ENCODE peak calls at places on chromosomes 6 and 20, in six cellular contexts. One of them, this sample, is unnamed.

GRCh38 chr6:153493501-153493900 is 362.4 kb upstream of the RGS17 start:
- DNase-seq in neural progenitor cell: no peak
- DNase-seq in fibroblast of lung: no peak
- DNase-seq in neuronal stem cell: no peak
- DNase-seq in Karpas-422: no peak
- DNase-seq in SK-N-SH: no peak
- DNase-seq in this sample: no peak

GRCh38 chr20:8250539-8251200 is 118.6 kb downstream of the PLCB1 start:
- DNase-seq in neural progenitor cell: no peak
- DNase-seq in fibroblast of lung: no peak
- DNase-seq in neuronal stem cell: no peak
- DNase-seq in Karpas-422: no peak
- DNase-seq in SK-N-SH: no peak
- DNase-seq in this sample: no peak

GRCh38 chr6:162198925-162199324 is 528.6 kb downstream of the PRKN start:
- DNase-seq in neural progenitor cell: peak
- DNase-seq in fibroblast of lung: no peak
- DNase-seq in neuronal stem cell: no peak
- DNase-seq in Karpas-422: no peak
- DNase-seq in SK-N-SH: no peak
- DNase-seq in this sample: no peak

GRCh38 chr6:129730477-129731165 is 20.6 kb upstream of the ARHGAP18 start:
- DNase-seq in neural progenitor cell: peak
- DNase-seq in fibroblast of lung: no peak
- DNase-seq in neuronal stem cell: no peak
- DNase-seq in Karpas-422: peak
- DNase-seq in SK-N-SH: no peak
- DNase-seq in this sample: no peak

GRCh38 chr20:36370991-36371390 is 64.9 kb downstream of the DLGAP4 start:
- DNase-seq in neural progenitor cell: no peak
- DNase-seq in fibroblast of lung: no peak
- DNase-seq in neuronal stem cell: no peak
- DNase-seq in Karpas-422: no peak
- DNase-seq in SK-N-SH: no peak
- DNase-seq in this sample: no peak

GRCh38 chr6:109687271-109687721 is 3.7 kb downstream of the AK9 start:
- DNase-seq in neural progenitor cell: no peak
- DNase-seq in fibroblast of lung: peak
- DNase-seq in neuronal stem cell: no peak
- DNase-seq in Karpas-422: no peak
- DNase-seq in SK-N-SH: no peak
- DNase-seq in this sample: no peak

GRCh38 chr20:39778847-39779641 is 816.9 kb downstream of the DHX35 start:
- DNase-seq in neural progenitor cell: no peak
- DNase-seq in fibroblast of lung: peak
- DNase-seq in neuronal stem cell: no peak
- DNase-seq in Karpas-422: no peak
- DNase-seq in SK-N-SH: no peak
- DNase-seq in this sample: no peak

GRCh38 chr6:138371452-138371711 is 6.3 kb upstream of the SMIM28 start:
- DNase-seq in neural progenitor cell: no peak
- DNase-seq in fibroblast of lung: no peak
- DNase-seq in neuronal stem cell: no peak
- DNase-seq in Karpas-422: no peak
- DNase-seq in SK-N-SH: no peak
- DNase-seq in this sample: no peak

GRCh38 chr6:22612241-22612640 is 42.9 kb downstream of the HDGFL1 start:
- DNase-seq in neural progenitor cell: no peak
- DNase-seq in fibroblast of lung: no peak
- DNase-seq in neuronal stem cell: no peak
- DNase-seq in Karpas-422: no peak
- DNase-seq in SK-N-SH: peak
- DNase-seq in this sample: no peak

GRCh38 chr6:28269492-28269891 is 2.5 kb downstream of the ZSCAN26 start:
- DNase-seq in neural progenitor cell: no peak
- DNase-seq in fibroblast of lung: peak
- DNase-seq in neuronal stem cell: no peak
- DNase-seq in Karpas-422: no peak
- DNase-seq in SK-N-SH: no peak
- DNase-seq in this sample: no peak

GRCh38 chr20:24432057-24432456 is 37.4 kb upstream of the SYNDIG1 start:
- DNase-seq in neural progenitor cell: peak
- DNase-seq in fibroblast of lung: no peak
- DNase-seq in neuronal stem cell: no peak
- DNase-seq in Karpas-422: no peak
- DNase-seq in SK-N-SH: no peak
- DNase-seq in this sample: no peak

DNA sequence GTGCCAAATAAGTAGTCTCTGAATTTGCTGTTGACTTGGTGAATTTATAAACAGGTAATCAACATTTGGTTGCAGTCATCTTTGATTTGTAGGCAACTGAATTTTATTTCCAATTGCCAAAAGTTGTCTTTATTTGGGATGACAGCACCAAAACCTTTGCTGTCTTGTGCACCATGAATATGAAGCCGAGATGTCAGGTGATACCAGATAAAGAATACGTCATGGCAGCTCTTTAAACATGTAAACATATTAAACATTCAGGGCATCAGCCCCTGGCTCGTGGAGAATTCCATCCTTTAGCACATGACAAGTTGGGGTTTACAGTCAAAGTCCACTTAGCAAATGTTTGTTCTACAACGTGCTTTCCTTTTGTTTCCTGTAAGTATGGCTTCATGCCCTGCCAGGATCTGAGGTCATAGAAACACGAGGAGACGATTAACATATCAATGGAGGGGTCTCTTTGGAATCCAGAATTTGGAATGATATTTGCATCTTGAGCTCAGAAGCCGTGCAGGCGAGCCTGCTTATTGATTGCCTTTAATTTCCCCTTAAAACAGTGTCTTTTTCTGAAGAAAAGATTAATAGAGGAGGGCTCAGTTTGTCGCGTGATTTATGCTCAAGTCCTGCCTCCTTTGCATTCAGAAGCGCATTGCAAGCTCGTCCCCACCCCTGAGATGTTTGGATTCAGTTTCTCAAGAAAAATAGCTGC is 170.2 kb upstream of the ZNF217 start:
- DNase-seq in neural progenitor cell: peak
- DNase-seq in fibroblast of lung: peak
- DNase-seq in neuronal stem cell: no peak
- DNase-seq in Karpas-422: no peak
- DNase-seq in SK-N-SH: no peak
- DNase-seq in this sample: peak
- H3K4me3 ChIP-seq in neural progenitor cell: peak
- H3K4me3 ChIP-seq in fibroblast of lung: no peak
- H3K4me3 ChIP-seq in neuronal stem cell: no peak
- H3K4me3 ChIP-seq in Karpas-422: no peak
- H3K4me3 ChIP-seq in SK-N-SH: no peak
- H3K4me3 ChIP-seq in this sample: no peak

GRCh38 chr6:16592550-16592892 is 168.7 kb downstream of the ATXN1 start:
- DNase-seq in neural progenitor cell: no peak
- DNase-seq in fibroblast of lung: peak
- DNase-seq in neuronal stem cell: no peak
- DNase-seq in Karpas-422: no peak
- DNase-seq in SK-N-SH: no peak
- DNase-seq in this sample: no peak

GRCh38 chr6:16596890-16597331 is 164.3 kb downstream of the ATXN1 start:
- DNase-seq in neural progenitor cell: no peak
- DNase-seq in fibroblast of lung: no peak
- DNase-seq in neuronal stem cell: no peak
- DNase-seq in Karpas-422: no peak
- DNase-seq in SK-N-SH: no peak
- DNase-seq in this sample: no peak

GRCh38 chr6:16595514-16595913 is 165.7 kb downstream of the ATXN1 start:
- DNase-seq in neural progenitor cell: no peak
- DNase-seq in fibroblast of lung: no peak
- DNase-seq in neuronal stem cell: no peak
- DNase-seq in Karpas-422: no peak
- DNase-seq in SK-N-SH: no peak
- DNase-seq in this sample: no peak

GRCh38 chr6:16594849-16595248 is 166.4 kb downstream of the ATXN1 start:
- DNase-seq in neural progenitor cell: no peak
- DNase-seq in fibroblast of lung: no peak
- DNase-seq in neuronal stem cell: no peak
- DNase-seq in Karpas-422: no peak
- DNase-seq in SK-N-SH: no peak
- DNase-seq in this sample: no peak

GRCh38 chr6:16591681-16592549 is 169.3 kb downstream of the ATXN1 start:
- DNase-seq in neural progenitor cell: no peak
- DNase-seq in fibroblast of lung: no peak
- DNase-seq in neuronal stem cell: no peak
- DNase-seq in Karpas-422: no peak
- DNase-seq in SK-N-SH: no peak
- DNase-seq in this sample: no peak
- H3K9ac ChIP-seq in neural progenitor cell: no peak
- H3K9ac ChIP-seq in fibroblast of lung: no peak
- H3K9ac ChIP-seq in neuronal stem cell: no peak
- H3K9ac ChIP-seq in Karpas-422: no peak
- H3K9ac ChIP-seq in SK-N-SH: no peak
- H3K9ac ChIP-seq in this sample: no peak

DNA sequence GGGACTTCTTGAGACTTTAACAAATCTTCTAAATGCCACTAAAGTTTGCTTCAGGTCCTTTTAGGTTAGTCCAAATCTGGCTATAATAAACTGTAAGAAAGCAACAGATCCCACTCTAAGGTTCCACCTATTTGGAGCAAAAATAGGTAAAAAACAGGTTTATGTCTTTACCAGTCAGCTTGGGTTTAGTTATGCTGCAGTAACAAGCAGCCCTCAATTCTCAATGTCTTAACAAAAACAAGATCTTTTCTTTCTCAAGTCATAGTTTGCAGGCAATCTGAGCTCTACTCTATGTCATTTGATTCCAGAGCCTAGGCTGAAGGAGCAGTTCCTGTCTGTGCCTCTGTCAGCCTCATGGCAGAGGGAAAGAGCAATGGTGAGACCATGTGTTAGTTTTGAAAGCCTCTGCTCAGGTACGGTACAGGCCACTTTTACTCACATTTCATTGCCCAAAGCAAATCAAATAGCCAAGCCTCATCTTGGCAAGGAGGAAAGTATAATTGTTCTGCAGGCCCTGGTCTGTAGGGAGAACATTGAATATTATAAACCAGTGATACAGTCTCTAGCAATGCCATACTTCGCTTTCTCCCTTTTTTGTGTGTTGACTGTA is 108.6 kb downstream of the CD83 start:
- DNase-seq in neural progenitor cell: no peak
- DNase-seq in fibroblast of lung: no peak
- DNase-seq in neuronal stem cell: no peak
- DNase-seq in Karpas-422: no peak
- DNase-seq in SK-N-SH: no peak
- DNase-seq in this sample: no peak
- H3K4me3 ChIP-seq in neural progenitor cell: no peak
- H3K4me3 ChIP-seq in fibroblast of lung: no peak
- H3K4me3 ChIP-seq in neuronal stem cell: no peak
- H3K4me3 ChIP-seq in Karpas-422: no peak
- H3K4me3 ChIP-seq in SK-N-SH: no peak
- H3K4me3 ChIP-seq in this sample: no peak

GRCh38 chr6:32764050-32764449 is 718 bp upstream of the HLA-DQB2 start:
- DNase-seq in neural progenitor cell: no peak
- DNase-seq in fibroblast of lung: no peak
- DNase-seq in neuronal stem cell: no peak
- DNase-seq in Karpas-422: no peak
- DNase-seq in SK-N-SH: no peak
- DNase-seq in this sample: no peak

GRCh38 chr6:32761548-32761947 is 1.8 kb downstream of the HLA-DQB2 start:
- DNase-seq in neural progenitor cell: no peak
- DNase-seq in fibroblast of lung: no peak
- DNase-seq in neuronal stem cell: no peak
- DNase-seq in Karpas-422: no peak
- DNase-seq in SK-N-SH: no peak
- DNase-seq in this sample: no peak

GRCh38 chr6:32761084-32761483 is 2.2 kb downstream of the HLA-DQB2 start:
- DNase-seq in neural progenitor cell: no peak
- DNase-seq in fibroblast of lung: no peak
- DNase-seq in neuronal stem cell: no peak
- DNase-seq in Karpas-422: no peak
- DNase-seq in SK-N-SH: no peak
- DNase-seq in this sample: no peak

GRCh38 chr6:32763417-32763816 is at the start of gene HLA-DQB2:
- DNase-seq in neural progenitor cell: no peak
- DNase-seq in fibroblast of lung: no peak
- DNase-seq in neuronal stem cell: no peak
- DNase-seq in Karpas-422: no peak
- DNase-seq in SK-N-SH: no peak
- DNase-seq in this sample: no peak

DNA sequence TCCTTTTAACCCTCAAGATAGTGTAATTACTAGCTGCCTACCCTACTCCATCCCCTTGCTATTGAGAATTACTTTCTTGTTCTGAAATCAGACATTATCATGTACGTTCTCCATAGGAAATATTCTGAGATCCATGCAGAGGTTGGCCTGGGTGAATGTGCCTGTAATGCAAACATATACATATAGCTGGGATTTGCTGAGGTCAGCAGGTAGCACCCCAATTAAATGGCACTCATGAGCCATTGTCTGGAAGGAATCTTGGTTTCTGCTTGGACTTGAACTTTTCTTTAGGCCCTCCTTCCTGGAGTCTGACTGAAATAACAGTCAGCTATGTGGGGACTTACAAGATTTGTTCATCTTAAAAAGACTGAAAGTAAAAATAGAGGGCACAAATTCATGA is 3.7 kb downstream of the HLA-DQB2 start:
- DNase-seq in neural progenitor cell: no peak
- DNase-seq in fibroblast of lung: no peak
- DNase-seq in neuronal stem cell: no peak
- DNase-seq in Karpas-422: no peak
- DNase-seq in SK-N-SH: no peak
- DNase-seq in this sample: no peak
- H3K9ac ChIP-seq in neural progenitor cell: no peak
- H3K9ac ChIP-seq in fibroblast of lung: no peak
- H3K9ac ChIP-seq in neuronal stem cell: no peak
- H3K9ac ChIP-seq in Karpas-422: no peak
- H3K9ac ChIP-seq in SK-N-SH: no peak
- H3K9ac ChIP-seq in this sample: no peak

DNA sequence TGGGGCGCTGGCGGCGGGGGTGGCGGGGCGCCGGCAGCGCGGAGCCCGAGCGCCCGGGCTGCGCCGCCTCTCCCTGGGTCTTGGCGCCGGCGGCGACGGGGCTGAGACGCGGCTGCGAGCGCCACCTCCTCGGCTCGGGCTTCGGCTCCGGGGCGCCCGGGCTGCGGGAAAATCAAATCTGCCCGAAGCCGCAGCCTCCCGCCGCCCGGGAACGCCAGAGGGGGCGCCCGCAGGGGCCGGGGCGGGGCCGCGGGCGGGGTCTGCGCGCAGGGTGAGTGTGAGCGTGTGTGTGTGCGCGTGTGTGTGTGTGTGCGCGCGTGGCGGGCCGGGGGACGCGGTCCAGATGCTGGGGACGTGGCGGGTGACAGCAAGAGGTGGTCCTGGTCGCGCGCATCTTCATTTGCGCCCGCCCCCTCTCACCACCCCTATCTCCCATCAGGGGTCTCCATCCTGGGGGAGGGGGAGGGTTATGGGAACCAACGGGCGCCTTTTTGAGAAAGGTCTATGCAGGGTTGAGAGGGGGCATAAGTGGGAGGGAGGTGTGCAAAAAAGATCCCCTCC is 655 bp upstream of the CPNE5 start:
- DNase-seq in neural progenitor cell: peak
- DNase-seq in fibroblast of lung: no peak
- DNase-seq in neuronal stem cell: no peak
- DNase-seq in Karpas-422: no peak
- DNase-seq in SK-N-SH: peak
- DNase-seq in this sample: no peak
- H3K4me3 ChIP-seq in neural progenitor cell: peak
- H3K4me3 ChIP-seq in fibroblast of lung: peak
- H3K4me3 ChIP-seq in neuronal stem cell: peak
- H3K4me3 ChIP-seq in Karpas-422: no peak
- H3K4me3 ChIP-seq in SK-N-SH: peak
- H3K4me3 ChIP-seq in this sample: peak